ENCODE peak calls at places on chromosomes 12 and 14, in four cellular contexts. One of them, this sample, is unnamed.

GRCh38 chr14:104681689-104682074 is 7.7 kb upstream of the INF2 start:
- DNase-seq in mesenchymal stem cell: peak; percentile 85
- DNase-seq in trophoblast cell: peak; percentile 75
- DNase-seq in H1: peak; percentile 82
- DNase-seq in this sample: peak; percentile 63

GRCh38 chr14:57060276-57060956 is 208.3 kb downstream of the EXOC5 start:
- DNase-seq in mesenchymal stem cell: no peak
- DNase-seq in H1: no peak
- DNase-seq in trophoblast cell: no peak
- DNase-seq in this sample: no peak

GRCh38 chr12:94545937-94546771 is 86.5 kb upstream of the CEP83 start:
- DNase-seq in H1: peak; percentile 47
- DNase-seq in mesenchymal stem cell: peak; percentile 71
- DNase-seq in trophoblast cell: peak; percentile 65
- DNase-seq in this sample: peak; percentile 43

GRCh38 chr12:24719293-24719721 is 229.6 kb downstream of the BCAT1 start:
- DNase-seq in H1: no peak
- DNase-seq in mesenchymal stem cell: peak; percentile 78
- DNase-seq in trophoblast cell: peak; percentile 6
- DNase-seq in this sample: no peak

GRCh38 chr14:47040490-47040889 is 388.9 kb upstream of the RPL10L start:
- DNase-seq in H1: no peak
- DNase-seq in trophoblast cell: no peak
- DNase-seq in mesenchymal stem cell: peak; percentile 78
- DNase-seq in this sample: peak; percentile 15

GRCh38 chr14:76386922-76387782 is 11.2 kb downstream of the ESRRB start:
- DNase-seq in trophoblast cell: peak; percentile 69
- DNase-seq in H1: peak; percentile 41
- DNase-seq in mesenchymal stem cell: peak; percentile 54
- DNase-seq in this sample: peak; percentile 80

GRCh38 chr14:75654127-75654732 is 6.4 kb downstream of the ERG28 start:
- DNase-seq in H1: peak; percentile 64
- DNase-seq in mesenchymal stem cell: peak; percentile 68
- DNase-seq in trophoblast cell: peak; percentile 79
- DNase-seq in this sample: peak; percentile 70

GRCh38 chr12:69534389-69534822 is 50.9 kb upstream of the CCT2 start:
- DNase-seq in H1: peak; percentile 36
- DNase-seq in trophoblast cell: peak; percentile 92
- DNase-seq in mesenchymal stem cell: peak; percentile 100
- DNase-seq in this sample: peak; percentile 75

GRCh38 chr14:68216072-68216471 is 396.5 kb downstream of the RAD51B start:
- DNase-seq in trophoblast cell: no peak
- DNase-seq in mesenchymal stem cell: no peak
- DNase-seq in H1: no peak
- DNase-seq in this sample: no peak

GRCh38 chr12:115960868-115961802 is 316.4 kb downstream of the MED13L start:
- DNase-seq in mesenchymal stem cell: no peak
- DNase-seq in trophoblast cell: peak; percentile 93
- DNase-seq in H1: no peak
- DNase-seq in this sample: no peak

GRCh38 chr14:99481745-99482099 is 513 bp downstream of the CCNK start:
- DNase-seq in trophoblast cell: peak; percentile 13
- DNase-seq in H1: no peak
- DNase-seq in mesenchymal stem cell: peak; percentile 68
- DNase-seq in this sample: no peak

GRCh38 chr14:22296722-22297121 is 292.3 kb downstream of the DAD1 start:
- DNase-seq in mesenchymal stem cell: peak; percentile 74
- DNase-seq in trophoblast cell: no peak
- DNase-seq in H1: no peak
- DNase-seq in this sample: no peak

GRCh38 chr12:109524466-109525278 is 47.2 kb downstream of the UBE3B start:
- DNase-seq in H1: no peak
- DNase-seq in mesenchymal stem cell: no peak
- DNase-seq in trophoblast cell: no peak
- DNase-seq in this sample: peak; percentile 86

GRCh38 chr14:34014936-34015335 is 64.1 kb upstream of the EGLN3 start:
- DNase-seq in trophoblast cell: no peak
- DNase-seq in H1: no peak
- DNase-seq in mesenchymal stem cell: no peak
- DNase-seq in this sample: no peak

GRCh38 chr12:5988659-5989116 is 43.6 kb upstream of the ANO2 start:
- DNase-seq in trophoblast cell: peak; percentile 83
- DNase-seq in H1: peak; percentile 75
- DNase-seq in mesenchymal stem cell: peak; percentile 72
- DNase-seq in this sample: peak; percentile 65

GRCh38 chr12:95195122-95195521 is 22.1 kb downstream of the FGD6 start:
- DNase-seq in mesenchymal stem cell: no peak
- DNase-seq in trophoblast cell: no peak
- DNase-seq in H1: no peak
- DNase-seq in this sample: no peak

GRCh38 chr14:97274626-97275025 is 477.4 kb downstream of the VRK1 start:
- DNase-seq in mesenchymal stem cell: no peak
- DNase-seq in H1: no peak
- DNase-seq in trophoblast cell: peak; percentile 69
- DNase-seq in this sample: no peak

GRCh38 chr14:22981090-22982012 is 1.0 kb downstream of the AJUBA start:
- DNase-seq in trophoblast cell: peak; percentile 31
- DNase-seq in mesenchymal stem cell: peak; percentile 52
- DNase-seq in H1: no peak
- DNase-seq in this sample: no peak

GRCh38 chr14:70254476-70254961 is 65.8 kb upstream of the SLC8A3 start:
- DNase-seq in mesenchymal stem cell: peak; percentile 3
- DNase-seq in H1: no peak
- DNase-seq in trophoblast cell: peak; percentile 80
- DNase-seq in this sample: peak; percentile 23
- H3K4me2 ChIP-seq in mesenchymal stem cell: peak overlapping the region; percentile 92
- H3K4me2 ChIP-seq in H1: peak overlapping the region; percentile 65
- H3K4me2 ChIP-seq in trophoblast cell: peak overlapping the region; percentile 75
- H3K4me2 ChIP-seq in this sample: peak overlapping the region; percentile 53

GRCh38 chr12:388547-389137 is 478 bp downstream of the KDM5A start:
- DNase-seq in H1: no peak
- DNase-seq in trophoblast cell: no peak
- DNase-seq in mesenchymal stem cell: peak; percentile 60
- DNase-seq in this sample: no peak

GRCh38 chr12:389138-390096 is at the start of gene KDM5A:
- DNase-seq in trophoblast cell: peak; percentile 81
- DNase-seq in mesenchymal stem cell: peak; percentile 98
- DNase-seq in H1: peak; percentile 29
- DNase-seq in this sample: peak; percentile 96

GRCh38 chr12:388012-388411 is 1.1 kb downstream of the KDM5A start:
- DNase-seq in trophoblast cell: no peak
- DNase-seq in mesenchymal stem cell: peak; percentile 33
- DNase-seq in H1: no peak
- DNase-seq in this sample: no peak

DNA sequence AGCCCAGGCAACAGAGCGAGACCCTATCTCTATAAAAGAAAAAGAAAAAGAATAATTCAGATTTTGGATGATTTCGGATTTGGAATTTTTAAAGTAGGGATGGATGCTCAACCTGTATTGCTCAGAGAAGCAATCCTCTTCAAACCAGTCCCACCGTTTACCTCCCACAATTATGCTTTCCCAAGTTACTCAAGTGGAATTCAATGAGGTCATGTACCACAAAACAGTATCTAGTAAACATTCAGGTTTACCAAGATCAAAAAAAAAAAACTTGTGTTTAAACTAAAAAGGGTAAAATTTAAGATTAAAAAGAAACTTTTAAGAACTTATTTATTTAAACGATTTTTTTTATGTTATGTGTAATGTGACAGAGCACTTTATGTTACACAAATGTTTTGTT is 2.5 kb downstream of the KDM5A start:
- DNase-seq in mesenchymal stem cell: peak; percentile 74
- DNase-seq in trophoblast cell: peak; percentile 16
- DNase-seq in H1: no peak
- DNase-seq in this sample: no peak
- H3K4me3 ChIP-seq in mesenchymal stem cell: no peak overlapping the region
- H3K4me3 ChIP-seq in trophoblast cell: no peak overlapping the region
- H3K4me3 ChIP-seq in H1: no peak overlapping the region
- H3K4me3 ChIP-seq in this sample: no peak overlapping the region

GRCh38 chr12:52149182-52149641 is 42.6 kb downstream of the KRT80 start:
- DNase-seq in mesenchymal stem cell: no peak
- DNase-seq in trophoblast cell: peak; percentile 80
- DNase-seq in H1: no peak
- DNase-seq in this sample: no peak

GRCh38 chr12:52148541-52149181 is 43.2 kb downstream of the KRT80 start:
- DNase-seq in mesenchymal stem cell: no peak
- DNase-seq in H1: no peak
- DNase-seq in trophoblast cell: peak; percentile 20
- DNase-seq in this sample: no peak

GRCh38 chr12:52147367-52147972 is 44.3 kb downstream of the KRT80 start:
- DNase-seq in H1: no peak
- DNase-seq in trophoblast cell: peak; percentile 99
- DNase-seq in mesenchymal stem cell: peak; percentile 97
- DNase-seq in this sample: no peak

GRCh38 chr12:52146822-52147366 is 44.9 kb downstream of the KRT80 start:
- DNase-seq in mesenchymal stem cell: no peak
- DNase-seq in H1: no peak
- DNase-seq in trophoblast cell: peak; percentile 31
- DNase-seq in this sample: no peak

DNA sequence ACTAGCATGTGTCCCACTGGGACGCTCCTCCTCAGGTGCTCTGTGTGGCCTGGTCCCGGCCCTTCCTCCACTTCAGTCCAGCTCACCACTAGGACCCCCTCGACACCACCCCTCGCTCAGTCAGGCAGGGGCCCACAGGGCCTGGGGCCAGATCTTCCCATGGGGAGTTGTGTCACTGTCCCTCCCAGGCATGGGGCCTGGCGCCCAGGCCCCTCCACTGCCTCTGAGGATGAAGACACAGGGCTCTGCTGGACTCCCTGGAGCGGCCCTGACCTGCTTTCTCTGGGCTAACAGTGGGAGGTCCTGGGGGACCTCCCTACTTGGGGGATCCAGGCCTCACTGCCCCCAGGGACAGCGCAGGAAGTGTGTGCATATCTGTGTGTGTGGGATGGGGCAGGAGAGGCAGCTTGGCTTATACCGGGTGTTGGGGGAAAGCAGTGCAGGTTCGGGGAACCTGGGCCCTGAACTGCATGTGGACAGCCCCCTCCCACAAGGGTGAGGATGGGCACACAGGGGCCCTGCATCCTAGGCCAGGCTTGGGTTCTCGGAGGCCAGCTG is 43.8 kb downstream of the KRT80 start:
- DNase-seq in H1: no peak
- DNase-seq in mesenchymal stem cell: no peak
- DNase-seq in trophoblast cell: no peak
- DNase-seq in this sample: no peak
- H2BK12ac ChIP-seq in H1: peak overlapping the region; percentile 69
- H2BK12ac ChIP-seq in mesenchymal stem cell: peak overlapping the region; percentile 84
- H2BK12ac ChIP-seq in trophoblast cell: peak overlapping the region; percentile 86
- H2BK12ac ChIP-seq in this sample: peak overlapping the region; percentile 14

DNA sequence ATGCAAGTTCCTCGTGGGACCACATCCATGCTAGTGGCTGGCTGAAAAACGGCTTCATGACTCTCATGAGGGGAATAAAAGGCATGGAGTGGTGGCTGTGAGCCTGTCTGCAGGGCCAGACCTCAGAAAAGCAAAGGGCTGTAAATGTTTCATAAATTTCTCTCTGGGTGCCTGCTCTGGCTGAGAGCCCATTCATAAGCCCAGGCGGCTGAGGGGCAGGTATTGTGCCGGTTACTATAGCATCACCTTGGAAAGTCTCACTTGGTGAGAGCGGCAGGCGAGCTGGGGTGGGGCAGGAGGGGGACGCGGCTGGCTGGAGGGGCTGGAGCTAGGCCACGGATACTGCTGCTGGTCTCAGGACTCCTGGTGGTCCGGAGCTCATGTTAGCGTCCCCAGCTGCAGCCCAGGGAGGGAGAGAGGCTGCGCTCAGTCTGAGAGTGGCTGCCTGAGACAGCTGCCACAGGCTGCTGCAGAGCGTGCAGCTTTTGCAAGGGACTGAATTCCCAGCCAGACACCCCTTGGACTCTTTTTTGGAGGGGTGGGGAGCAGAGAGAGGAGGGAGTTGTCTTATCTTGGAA is at the start of gene SLC17A8:
- DNase-seq in mesenchymal stem cell: no peak
- DNase-seq in trophoblast cell: no peak
- DNase-seq in H1: peak; percentile 13
- DNase-seq in this sample: peak; percentile 30
- H3K4me2 ChIP-seq in mesenchymal stem cell: no peak within 1 kb of the TSS
- H3K4me2 ChIP-seq in trophoblast cell: peak within 1 kb of the TSS; percentile 8
- H3K4me2 ChIP-seq in H1: peak within 1 kb of the TSS; percentile 54
- H3K4me2 ChIP-seq in this sample: no peak within 1 kb of the TSS

GRCh38 chr14:71437870-71438269 is 494.4 kb upstream of the RGS6 start:
- DNase-seq in H1: no peak
- DNase-seq in mesenchymal stem cell: peak; percentile 33
- DNase-seq in trophoblast cell: no peak
- DNase-seq in this sample: no peak
- H3K4me3 ChIP-seq in H1: no peak overlapping the region
- H3K4me3 ChIP-seq in mesenchymal stem cell: no peak overlapping the region
- H3K4me3 ChIP-seq in trophoblast cell: no peak overlapping the region
- H3K4me3 ChIP-seq in this sample: no peak overlapping the region

GRCh38 chr12:108117163-108117849 is 11.8 kb upstream of the WSCD2 start:
- DNase-seq in mesenchymal stem cell: no peak
- DNase-seq in trophoblast cell: no peak
- DNase-seq in H1: no peak
- DNase-seq in this sample: no peak
- H2BK12ac ChIP-seq in mesenchymal stem cell: no peak overlapping the region
- H2BK12ac ChIP-seq in trophoblast cell: no peak overlapping the region
- H2BK12ac ChIP-seq in H1: no peak overlapping the region
- H2BK12ac ChIP-seq in this sample: no peak overlapping the region

GRCh38 chr12:49636979-49637378 is 13.6 kb downstream of the PRPF40B start:
- DNase-seq in trophoblast cell: peak; percentile 9
- DNase-seq in H1: no peak
- DNase-seq in mesenchymal stem cell: peak; percentile 78
- DNase-seq in this sample: peak; percentile 27
- H3K4me2 ChIP-seq in trophoblast cell: no peak overlapping the region
- H3K4me2 ChIP-seq in H1: peak overlapping the region; percentile 28
- H3K4me2 ChIP-seq in mesenchymal stem cell: no peak overlapping the region
- H3K4me2 ChIP-seq in this sample: no peak overlapping the region

DNA sequence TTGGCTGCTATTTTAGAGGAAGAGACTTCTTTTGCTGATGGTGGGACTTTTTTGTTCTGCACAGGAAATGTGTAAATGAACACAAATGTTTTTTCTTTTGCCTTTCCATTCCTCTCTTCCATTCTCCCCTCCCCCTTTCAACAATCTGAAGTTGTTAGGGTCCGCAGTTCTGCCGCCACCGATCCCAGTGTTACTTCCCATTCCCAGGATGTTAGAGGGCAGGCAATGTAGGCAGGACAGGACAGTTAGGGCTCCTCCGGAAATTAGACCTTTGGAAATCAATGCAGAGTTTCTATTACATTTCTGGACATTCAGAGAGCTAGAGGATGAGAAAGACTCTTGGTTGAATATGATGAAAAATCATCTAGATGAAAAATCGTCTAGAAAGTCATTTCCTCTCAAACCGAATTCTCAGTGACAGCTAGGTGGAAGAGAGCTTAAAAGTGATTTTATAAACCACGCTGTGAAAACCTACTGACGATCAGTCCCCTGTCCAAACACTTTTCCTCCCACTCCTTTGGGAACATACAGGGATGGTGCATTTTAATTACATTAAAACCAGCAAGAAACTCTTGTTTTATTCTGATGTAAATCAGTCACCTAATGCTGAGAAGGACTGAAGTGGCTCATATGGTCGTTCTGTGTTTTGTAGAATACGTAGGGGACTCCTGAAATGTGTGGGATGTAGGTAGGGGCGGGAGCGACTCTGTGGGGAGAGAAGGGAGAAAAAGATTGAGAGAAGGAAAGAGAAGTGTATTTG is 17.9 kb downstream of the FOXG1 start:
- DNase-seq in mesenchymal stem cell: no peak
- DNase-seq in H1: no peak
- DNase-seq in trophoblast cell: no peak
- DNase-seq in this sample: no peak
- H3K4me3 ChIP-seq in mesenchymal stem cell: no peak overlapping the region
- H3K4me3 ChIP-seq in H1: peak overlapping the region; percentile 66
- H3K4me3 ChIP-seq in trophoblast cell: no peak overlapping the region
- H3K4me3 ChIP-seq in this sample: peak overlapping the region; percentile 77

This sample was measured in neuronal stem cell.